ENCODE peak calls at places on chromosomes 6 and 20, in six cellular contexts. One of them, this sample, is unnamed.

GRCh38 chr6:42137192-42137753 is 5.1 kb downstream of the C6orf132 start:
- DNase-seq in trophoblast cell: peak
- DNase-seq in mesendoderm: peak
- DNase-seq in H9: peak
- DNase-seq in neuronal stem cell: no peak
- DNase-seq in mesenchymal stem cell: no peak
- DNase-seq in this sample: no peak

GRCh38 chr20:17938889-17939619 is 29.5 kb downstream of the SNX5 start:
- DNase-seq in neuronal stem cell: peak
- DNase-seq in mesenchymal stem cell: peak
- DNase-seq in mesendoderm: peak
- DNase-seq in H9: peak
- DNase-seq in trophoblast cell: peak
- DNase-seq in this sample: peak

GRCh38 chr20:22389836-22390542 is 194.4 kb downstream of the FOXA2 start:
- DNase-seq in H9: peak
- DNase-seq in mesendoderm: peak
- DNase-seq in mesenchymal stem cell: no peak
- DNase-seq in trophoblast cell: peak
- DNase-seq in neuronal stem cell: no peak
- DNase-seq in this sample: no peak

GRCh38 chr6:34664270-34664971 is 32.1 kb downstream of the ILRUN start:
- DNase-seq in neuronal stem cell: no peak
- DNase-seq in trophoblast cell: peak
- DNase-seq in H9: no peak
- DNase-seq in mesenchymal stem cell: peak
- DNase-seq in mesendoderm: no peak
- DNase-seq in this sample: peak

GRCh38 chr6:149014631-149015171 is 267.9 kb downstream of the UST start:
- DNase-seq in mesenchymal stem cell: peak
- DNase-seq in H9: peak
- DNase-seq in neuronal stem cell: no peak
- DNase-seq in trophoblast cell: no peak
- DNase-seq in mesendoderm: peak
- DNase-seq in this sample: peak

GRCh38 chr20:14622796-14623195 is 285.4 kb upstream of the FLRT3 start:
- DNase-seq in mesendoderm: peak
- DNase-seq in mesenchymal stem cell: peak
- DNase-seq in H9: peak
- DNase-seq in trophoblast cell: peak
- DNase-seq in neuronal stem cell: no peak
- DNase-seq in this sample: peak

GRCh38 chr6:44169154-44169553 is 10.5 kb downstream of the CAPN11 start:
- DNase-seq in trophoblast cell: no peak
- DNase-seq in H9: no peak
- DNase-seq in mesenchymal stem cell: no peak
- DNase-seq in neuronal stem cell: no peak
- DNase-seq in mesendoderm: no peak
- DNase-seq in this sample: no peak

GRCh38 chr6:81401970-81402690 is 350.4 kb downstream of the TENT5A start:
- DNase-seq in trophoblast cell: no peak
- DNase-seq in mesendoderm: no peak
- DNase-seq in mesenchymal stem cell: peak
- DNase-seq in H9: no peak
- DNase-seq in neuronal stem cell: no peak
- DNase-seq in this sample: peak

GRCh38 chr20:45506927-45507820 is 8.2 kb downstream of the SPINT3 start:
- DNase-seq in trophoblast cell: no peak
- DNase-seq in H9: no peak
- DNase-seq in mesendoderm: no peak
- DNase-seq in neuronal stem cell: no peak
- DNase-seq in mesenchymal stem cell: no peak
- DNase-seq in this sample: no peak

GRCh38 chr6:15036690-15037245 is 209.1 kb upstream of the JARID2 start:
- DNase-seq in trophoblast cell: peak
- DNase-seq in mesendoderm: peak
- DNase-seq in neuronal stem cell: no peak
- DNase-seq in H9: peak
- DNase-seq in mesenchymal stem cell: peak
- DNase-seq in this sample: no peak

GRCh38 chr6:36625161-36625919 is 31.2 kb downstream of the SRSF3 start:
- DNase-seq in mesenchymal stem cell: peak
- DNase-seq in trophoblast cell: no peak
- DNase-seq in H9: no peak
- DNase-seq in mesendoderm: no peak
- DNase-seq in neuronal stem cell: no peak
- DNase-seq in this sample: peak

GRCh38 chr6:116278478-116278822 is 1.3 kb downstream of the TSPYL1 start:
- DNase-seq in neuronal stem cell: no peak
- DNase-seq in H9: no peak
- DNase-seq in mesendoderm: no peak
- DNase-seq in trophoblast cell: no peak
- DNase-seq in mesenchymal stem cell: no peak
- DNase-seq in this sample: no peak

GRCh38 chr20:431012-431904 is 23.2 kb downstream of the RBCK1 start:
- DNase-seq in H9: peak
- DNase-seq in mesendoderm: peak
- DNase-seq in neuronal stem cell: peak
- DNase-seq in trophoblast cell: peak
- DNase-seq in mesenchymal stem cell: peak
- DNase-seq in this sample: peak

GRCh38 chr20:3123542-3123941 is 36.1 kb downstream of the FASTKD5 start:
- DNase-seq in mesenchymal stem cell: no peak
- DNase-seq in mesendoderm: no peak
- DNase-seq in trophoblast cell: no peak
- DNase-seq in neuronal stem cell: no peak
- DNase-seq in H9: no peak
- DNase-seq in this sample: no peak

GRCh38 chr20:58192065-58192464 is 36.4 kb downstream of the ANKRD60 start:
- DNase-seq in neuronal stem cell: no peak
- DNase-seq in mesendoderm: no peak
- DNase-seq in H9: no peak
- DNase-seq in mesenchymal stem cell: no peak
- DNase-seq in trophoblast cell: no peak
- DNase-seq in this sample: no peak
- H3K4ac ChIP-seq in neuronal stem cell: no peak
- H3K4ac ChIP-seq in mesendoderm: no peak
- H3K4ac ChIP-seq in H9: no peak
- H3K4ac ChIP-seq in mesenchymal stem cell: no peak
- H3K4ac ChIP-seq in trophoblast cell: no peak
- H3K4ac ChIP-seq in this sample: no peak

GRCh38 chr20:50958733-50959542 is at the start of gene MOCS3:
- DNase-seq in mesenchymal stem cell: peak
- DNase-seq in mesendoderm: peak
- DNase-seq in trophoblast cell: peak
- DNase-seq in H9: peak
- DNase-seq in neuronal stem cell: no peak
- DNase-seq in this sample: peak
- H3K4ac ChIP-seq in mesenchymal stem cell: peak
- H3K4ac ChIP-seq in mesendoderm: peak
- H3K4ac ChIP-seq in trophoblast cell: peak
- H3K4ac ChIP-seq in H9: no peak
- H3K4ac ChIP-seq in neuronal stem cell: peak
- H3K4ac ChIP-seq in this sample: peak

GRCh38 chr20:24470782-24471582 is 1.6 kb downstream of the SYNDIG1 start:
- DNase-seq in neuronal stem cell: peak
- DNase-seq in mesendoderm: peak
- DNase-seq in H9: peak
- DNase-seq in trophoblast cell: no peak
- DNase-seq in mesenchymal stem cell: no peak
- DNase-seq in this sample: no peak
- H3K4ac ChIP-seq in neuronal stem cell: no peak
- H3K4ac ChIP-seq in mesendoderm: no peak
- H3K4ac ChIP-seq in H9: no peak
- H3K4ac ChIP-seq in trophoblast cell: no peak
- H3K4ac ChIP-seq in mesenchymal stem cell: no peak
- H3K4ac ChIP-seq in this sample: no peak

GRCh38 chr20:57579898-57580447 is 19.1 kb downstream of the PCK1 start:
- DNase-seq in mesendoderm: no peak
- DNase-seq in trophoblast cell: peak
- DNase-seq in mesenchymal stem cell: no peak
- DNase-seq in neuronal stem cell: no peak
- DNase-seq in H9: no peak
- DNase-seq in this sample: no peak

GRCh38 chr20:57579331-57579897 is 18.5 kb downstream of the PCK1 start:
- DNase-seq in mesenchymal stem cell: no peak
- DNase-seq in neuronal stem cell: no peak
- DNase-seq in mesendoderm: no peak
- DNase-seq in trophoblast cell: no peak
- DNase-seq in H9: no peak
- DNase-seq in this sample: no peak

GRCh38 chr20:57577679-57578475 is 17.0 kb downstream of the PCK1 start:
- DNase-seq in neuronal stem cell: no peak
- DNase-seq in mesendoderm: no peak
- DNase-seq in trophoblast cell: no peak
- DNase-seq in H9: no peak
- DNase-seq in mesenchymal stem cell: no peak
- DNase-seq in this sample: no peak

GRCh38 chr20:57576942-57577550 is 16.1 kb downstream of the PCK1 start:
- DNase-seq in trophoblast cell: peak
- DNase-seq in neuronal stem cell: no peak
- DNase-seq in mesendoderm: no peak
- DNase-seq in H9: no peak
- DNase-seq in mesenchymal stem cell: no peak
- DNase-seq in this sample: no peak

DNA sequence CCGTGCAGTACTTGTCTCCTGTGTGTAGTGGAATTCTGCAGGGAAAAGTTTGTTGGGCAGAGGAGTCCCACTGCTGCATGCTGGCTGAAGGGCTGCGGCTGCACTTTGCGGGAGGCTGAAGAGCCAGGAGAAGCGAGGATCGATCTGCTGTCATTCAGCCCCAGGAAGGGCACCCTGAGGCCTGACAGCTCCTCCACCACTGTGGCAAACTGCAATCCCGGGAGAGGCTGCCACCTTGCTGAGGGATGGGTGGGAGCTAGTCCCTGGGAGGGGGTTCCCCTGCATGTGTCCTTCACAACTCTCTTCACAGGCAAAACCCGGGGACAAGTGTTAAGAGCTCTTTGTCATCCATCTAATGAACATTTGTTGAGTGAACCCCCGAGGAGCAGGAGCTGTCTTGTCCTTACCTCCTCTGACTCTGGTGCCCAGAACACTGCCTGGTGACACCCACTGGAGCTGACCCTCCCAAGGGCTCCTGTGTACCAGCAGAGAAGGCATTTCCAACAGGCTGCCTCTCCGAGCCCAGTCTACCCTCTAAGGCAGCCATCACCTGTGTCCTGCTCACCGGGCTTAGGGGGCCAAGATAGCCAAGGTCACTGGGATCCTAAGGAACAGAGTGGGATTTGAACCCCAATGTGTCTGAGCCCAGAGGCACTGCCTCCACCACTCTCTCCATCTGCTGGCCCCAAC is 17.7 kb downstream of the PCK1 start:
- DNase-seq in H9: no peak
- DNase-seq in trophoblast cell: no peak
- DNase-seq in mesendoderm: no peak
- DNase-seq in neuronal stem cell: no peak
- DNase-seq in mesenchymal stem cell: no peak
- DNase-seq in this sample: no peak
- H3K4ac ChIP-seq in H9: no peak
- H3K4ac ChIP-seq in trophoblast cell: no peak
- H3K4ac ChIP-seq in mesendoderm: no peak
- H3K4ac ChIP-seq in neuronal stem cell: no peak
- H3K4ac ChIP-seq in mesenchymal stem cell: no peak
- H3K4ac ChIP-seq in this sample: no peak

GRCh38 chr6:169944415-169944814 is 193.0 kb downstream of the ERMARD start:
- DNase-seq in neuronal stem cell: no peak
- DNase-seq in trophoblast cell: no peak
- DNase-seq in mesenchymal stem cell: no peak
- DNase-seq in mesendoderm: no peak
- DNase-seq in H9: no peak
- DNase-seq in this sample: no peak

GRCh38 chr6:169942173-169942572 is 190.8 kb downstream of the ERMARD start:
- DNase-seq in H9: no peak
- DNase-seq in mesendoderm: no peak
- DNase-seq in mesenchymal stem cell: no peak
- DNase-seq in trophoblast cell: no peak
- DNase-seq in neuronal stem cell: no peak
- DNase-seq in this sample: no peak

GRCh38 chr6:169943521-169944337 is 192.3 kb downstream of the ERMARD start:
- DNase-seq in mesendoderm: no peak
- DNase-seq in neuronal stem cell: no peak
- DNase-seq in mesenchymal stem cell: no peak
- DNase-seq in H9: no peak
- DNase-seq in trophoblast cell: no peak
- DNase-seq in this sample: no peak

GRCh38 chr6:169940554-169941290 is 189.3 kb downstream of the ERMARD start:
- DNase-seq in neuronal stem cell: no peak
- DNase-seq in mesendoderm: no peak
- DNase-seq in trophoblast cell: no peak
- DNase-seq in H9: no peak
- DNase-seq in mesenchymal stem cell: no peak
- DNase-seq in this sample: no peak

GRCh38 chr6:169945117-169945516 is 193.7 kb downstream of the ERMARD start:
- DNase-seq in mesenchymal stem cell: no peak
- DNase-seq in H9: no peak
- DNase-seq in trophoblast cell: no peak
- DNase-seq in mesendoderm: no peak
- DNase-seq in neuronal stem cell: no peak
- DNase-seq in this sample: no peak
- H3K4ac ChIP-seq in mesenchymal stem cell: no peak
- H3K4ac ChIP-seq in H9: no peak
- H3K4ac ChIP-seq in trophoblast cell: no peak
- H3K4ac ChIP-seq in mesendoderm: no peak
- H3K4ac ChIP-seq in neuronal stem cell: no peak
- H3K4ac ChIP-seq in this sample: no peak

DNA sequence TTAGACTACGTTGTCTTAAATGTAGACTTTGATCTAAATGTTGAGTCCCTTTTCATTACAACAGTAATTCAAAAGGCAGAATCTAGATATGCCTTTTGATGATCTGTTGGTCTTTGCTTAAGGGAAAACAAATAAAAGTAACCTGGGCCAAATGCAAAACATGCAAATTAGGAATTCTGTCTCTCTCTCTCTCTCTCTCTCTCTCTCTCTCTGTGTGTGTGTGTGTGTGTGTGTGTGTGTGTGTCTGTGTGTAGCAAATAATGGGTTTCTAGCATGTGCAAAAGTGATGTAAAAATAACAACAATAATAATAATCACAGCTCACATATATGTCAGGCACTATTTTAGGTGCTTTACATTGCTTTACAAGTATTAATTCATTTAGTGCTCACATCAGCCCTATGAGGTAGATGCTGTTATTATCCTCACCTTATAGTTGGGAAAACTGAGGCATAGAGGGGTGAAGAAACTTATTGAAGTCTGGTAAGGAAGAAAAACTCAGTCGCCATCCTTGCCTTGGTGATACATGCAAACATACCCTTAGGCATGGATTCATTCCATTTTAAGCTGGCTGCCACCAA is 160.3 kb upstream of the ZNF217 start:
- DNase-seq in trophoblast cell: peak
- DNase-seq in H9: no peak
- DNase-seq in mesenchymal stem cell: no peak
- DNase-seq in neuronal stem cell: no peak
- DNase-seq in mesendoderm: no peak
- DNase-seq in this sample: no peak
- H3K4ac ChIP-seq in trophoblast cell: no peak
- H3K4ac ChIP-seq in H9: no peak
- H3K4ac ChIP-seq in mesenchymal stem cell: no peak
- H3K4ac ChIP-seq in neuronal stem cell: no peak
- H3K4ac ChIP-seq in mesendoderm: no peak
- H3K4ac ChIP-seq in this sample: peak

GRCh38 chr20:23514848-23515247 is 23.9 kb downstream of the CST8 start:
- DNase-seq in H9: no peak
- DNase-seq in mesenchymal stem cell: no peak
- DNase-seq in mesendoderm: no peak
- DNase-seq in neuronal stem cell: no peak
- DNase-seq in trophoblast cell: peak
- DNase-seq in this sample: no peak
- H3K4ac ChIP-seq in H9: no peak
- H3K4ac ChIP-seq in mesenchymal stem cell: no peak
- H3K4ac ChIP-seq in mesendoderm: no peak
- H3K4ac ChIP-seq in neuronal stem cell: no peak
- H3K4ac ChIP-seq in trophoblast cell: no peak
- H3K4ac ChIP-seq in this sample: no peak

This sample was measured in IMR-90.